ENCODE peak calls at places on chromosome 1, in nine cellular contexts. F, I, S, Z, T, W, M, P and D are unnamed samples.
A peak's percentile ranks its signal among the peaks of the same experiment; 100 is the strongest.

GRCh38 chr1:11790880-11791715 is 14.7 kb downstream of the MTHFR start:
- DNase-seq in F (peak; percentile 99), I (peak; percentile 98), S (peak; percentile 56), Z (no peak), T (peak; percentile 89), W (peak; percentile 89), M (peak; percentile 83), P (peak; percentile 86), D (peak; percentile 19)

GRCh38 chr1:183480971-183481431 is 8.7 kb downstream of the SMG7 start:
- DNase-seq in F (peak; percentile 26), I (no peak), S (no peak), Z (no peak), T (no peak), W (no peak), M (no peak), P (no peak), D (no peak)

GRCh38 chr1:3213730-3214129 is 144.7 kb downstream of the PRDM16 start:
- DNase-seq in F (no peak), I (no peak), S (no peak), Z (peak; percentile 48), T (no peak), W (no peak), M (no peak), P (peak; percentile 37), D (no peak)

GRCh38 chr1:119714583-119714982 is 2.8 kb downstream of the PHGDH start:
- DNase-seq in F (peak; percentile 25), I (peak; percentile 78), S (no peak), Z (no peak), T (no peak), W (no peak), M (no peak), P (no peak), D (no peak)

GRCh38 chr1:56453722-56454078 is 125.7 kb downstream of the PLPP3 start:
- DNase-seq in F (no peak), I (no peak), S (no peak), Z (no peak), T (no peak), W (peak; percentile 20), M (no peak), P (no peak), D (no peak)

GRCh38 chr1:199808110-199808870 is 219.2 kb upstream of the NR5A2 start:
- DNase-seq in F (no peak), I (no peak), S (no peak), Z (peak; percentile 49), T (no peak), W (no peak), M (no peak), P (no peak), D (peak; percentile 5)

GRCh38 chr1:1941868-1942752 is 23.0 kb upstream of the TMEM52 start:
- DNase-seq in F (no peak), I (no peak), S (no peak), Z (no peak), T (peak; percentile 46), W (no peak), M (no peak), P (no peak), D (no peak)

GRCh38 chr1:45512641-45513054 is 9.0 kb downstream of the PRDX1 start:
- DNase-seq in F (peak; percentile 74), I (peak; percentile 71), S (no peak), Z (no peak), T (no peak), W (peak; percentile 76), M (peak; percentile 67), P (peak; percentile 83), D (no peak)

GRCh38 chr1:223844962-223845809 is 561 bp downstream of the TP53BP2 start:
- DNase-seq in F (peak; percentile 76), I (peak; percentile 80), S (no peak), Z (no peak), T (no peak), W (peak; percentile 65), M (peak; percentile 33), P (peak; percentile 86), D (no peak)

GRCh38 chr1:14404847-14405246 is 193.6 kb upstream of the KAZN start:
- DNase-seq in F (no peak), I (no peak), S (no peak), Z (no peak), T (no peak), W (no peak), M (no peak), P (no peak), D (no peak)

GRCh38 chr1:72435025-72435424 is 152.7 kb upstream of the NEGR1 start:
- DNase-seq in F (no peak), I (no peak), S (peak; percentile 21), Z (peak; percentile 61), T (no peak), W (no peak), M (no peak), P (no peak), D (peak; percentile 31)

GRCh38 chr1:6859415-6860343 is 74.4 kb downstream of the CAMTA1 start:
- DNase-seq in F (peak; percentile 94), I (no peak), S (peak; percentile 96), Z (peak; percentile 85), T (no peak), W (no peak), M (no peak), P (peak; percentile 40), D (peak; percentile 96)

GRCh38 chr1:147281950-147282349 is 39.5 kb downstream of the CHD1L start:
- DNase-seq in F (no peak), I (no peak), S (no peak), Z (no peak), T (no peak), W (no peak), M (no peak), P (no peak), D (no peak)

GRCh38 chr1:15424146-15424667 is 14.0 kb upstream of the CTRC start:
- DNase-seq in F (no peak), I (no peak), S (no peak), Z (no peak), T (no peak), W (no peak), M (peak; percentile 74), P (peak; percentile 73), D (no peak)

GRCh38 chr1:5995871-5996630 is 3.8 kb upstream of the NPHP4 start:
- DNase-seq in F (no peak), I (no peak), S (no peak), Z (no peak), T (peak; percentile 46), W (no peak), M (no peak), P (no peak), D (no peak)

GRCh38 chr1:153404768-153405167 is 11.6 kb upstream of the S100A7A start:
- DNase-seq in F (no peak), I (peak; percentile 64), S (no peak), Z (no peak), T (peak; percentile 76), W (no peak), M (no peak), P (no peak), D (no peak)

GRCh38 chr1:33029209-33029608 is 7.5 kb downstream of the AK2 start:
- DNase-seq in F (no peak), I (no peak), S (no peak), Z (no peak), T (no peak), W (no peak), M (no peak), P (no peak), D (no peak)
- TF ChIP-seq CTCF in F (no peak), I (no peak), S (no peak), Z (no peak), T (no peak), W (no peak), M (no peak), P (no peak), D (no peak)

DNA sequence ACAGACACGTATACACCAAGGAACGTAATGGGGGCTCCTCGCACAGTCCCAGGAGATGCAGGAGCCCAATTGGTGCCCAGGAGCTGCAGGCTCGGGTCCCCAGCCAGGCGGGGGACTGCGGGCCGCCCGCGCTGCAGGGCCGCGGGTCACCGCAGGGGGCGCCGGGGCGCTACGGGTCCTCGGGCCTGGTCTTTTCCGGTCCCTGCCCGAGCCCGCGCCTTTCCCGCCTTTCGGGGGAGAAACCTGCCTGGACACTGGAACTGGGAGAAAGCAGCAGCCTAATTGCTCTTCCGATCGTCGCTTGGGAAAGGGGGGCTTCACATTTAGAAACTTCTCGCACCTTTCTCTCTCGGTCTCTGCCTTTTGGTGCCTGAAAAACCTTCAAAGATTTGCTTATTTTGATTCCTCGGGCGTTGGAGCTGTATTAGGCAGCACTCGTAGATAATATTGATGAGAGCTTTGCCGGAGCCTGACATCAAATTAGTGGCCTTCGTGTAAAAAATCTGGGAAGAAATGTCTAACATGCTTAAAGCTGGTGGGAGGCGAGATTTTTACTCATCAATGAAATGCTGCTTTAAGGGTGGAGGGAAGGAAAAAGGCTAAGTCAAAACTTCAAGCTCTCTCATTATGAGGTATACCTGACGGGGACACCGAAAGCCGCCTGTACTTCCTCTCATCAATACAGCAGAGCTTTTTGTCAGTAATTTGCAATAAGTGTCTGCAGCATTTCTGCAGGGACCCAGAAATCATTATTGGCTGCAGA is 12.6 kb upstream of the BARHL2 start:
- DNase-seq in F (no peak), I (no peak), S (no peak), Z (no peak), T (no peak), W (peak; percentile 67), M (no peak), P (peak; percentile 47), D (no peak)
- H3K4me3 ChIP-seq in F (no peak overlapping the region), I (no peak overlapping the region), S (no peak overlapping the region), Z (no peak overlapping the region), T (no peak overlapping the region), W (peak overlapping the region; percentile 19), M (no peak overlapping the region), P (no peak overlapping the region), D (no peak overlapping the region)

GRCh38 chr1:4781646-4782045 is 127.2 kb downstream of the AJAP1 start:
- DNase-seq in F (no peak), I (no peak), S (no peak), Z (no peak), T (no peak), W (no peak), M (no peak), P (no peak), D (no peak)

GRCh38 chr1:4772294-4773010 is 118.0 kb downstream of the AJAP1 start:
- DNase-seq in F (no peak), I (no peak), S (no peak), Z (no peak), T (no peak), W (no peak), M (no peak), P (no peak), D (no peak)

GRCh38 chr1:4778056-4778455 is 123.6 kb downstream of the AJAP1 start:
- DNase-seq in F (no peak), I (no peak), S (no peak), Z (no peak), T (no peak), W (peak; percentile 18), M (no peak), P (peak; percentile 25), D (no peak)
- TF ChIP-seq CTCF in F (no peak), I (peak; percentile 30), S (no peak), Z (peak; percentile 14), T (no peak), W (peak; percentile 3), M (peak; percentile 34), P (peak; percentile 56), D (no peak)

DNA sequence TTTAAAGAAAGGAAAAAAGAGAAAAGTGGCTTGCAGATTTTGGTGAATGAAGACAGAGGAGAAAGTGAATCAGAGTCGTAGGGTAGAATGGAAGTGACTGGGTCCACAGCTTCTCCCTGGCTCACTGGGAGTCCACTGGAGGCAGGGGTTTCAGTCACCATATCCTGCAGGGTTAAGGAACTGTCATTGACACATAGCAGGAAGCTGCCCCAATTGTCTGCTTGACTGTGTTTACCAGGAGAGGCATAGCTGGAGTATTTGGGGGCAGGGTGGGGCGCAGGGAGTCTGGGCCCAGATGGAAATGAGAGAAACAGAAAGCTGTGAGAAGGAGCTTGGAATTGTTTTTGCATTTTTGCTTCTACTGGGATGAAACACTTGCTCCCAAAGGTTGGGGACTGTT is 228.8 kb upstream of the CSF3R start:
- DNase-seq in F (no peak), I (no peak), S (no peak), Z (no peak), T (no peak), W (no peak), M (no peak), P (no peak), D (no peak)
- H3K4me3 ChIP-seq in F (no peak overlapping the region), I (no peak overlapping the region), S (no peak overlapping the region), Z (no peak overlapping the region), T (no peak overlapping the region), W (no peak overlapping the region), M (no peak overlapping the region), P (no peak overlapping the region), D (no peak overlapping the region)